ENCODE peak calls at places on chromosomes 16 and 17, in five cellular contexts. K is PC-9, H is body of pancreas, R is transverse colon, P is upper lobe of right lung. O is an unnamed sample. For H3K4me1, the result is how much of the 10 kb centered on the place peaks cover.

GRCh38 chr16:56669840-56670639 is 426 bp downstream of the MT1H start:
- DNase-seq in K (no peak), H (no peak), R (no peak), P (no peak), O (no peak)

GRCh38 chr17:41307647-41308046 is 1.5 kb downstream of the KRTAP16-1 start:
- DNase-seq in K (no peak), H (no peak), R (no peak), P (peak), O (no peak)

GRCh38 chr17:17433260-17433659 is 43.5 kb upstream of the MED9 start:
- DNase-seq in K (no peak), H (no peak), R (no peak), P (peak), O (no peak)

GRCh38 chr16:5015351-5015750 is 18.4 kb downstream of the NAGPA start:
- DNase-seq in K (no peak), H (no peak), R (no peak), P (no peak), O (no peak)

GRCh38 chr16:83835972-83836566 is 28.3 kb downstream of the HSBP1 start:
- DNase-seq in K (no peak), H (no peak), R (no peak), P (no peak), O (no peak)

GRCh38 chr16:6753553-6753952 is 579.1 kb upstream of the RBFOX1 start:
- DNase-seq in K (no peak), H (no peak), R (no peak), P (no peak), O (no peak)

GRCh38 chr17:29687601-29688000 is 64.9 kb upstream of the CORO6 start:
- DNase-seq in K (no peak), H (no peak), R (no peak), P (no peak), O (no peak)

GRCh38 chr16:27330542-27330941 is 16.8 kb downstream of the IL4R start:
- DNase-seq in K (no peak), H (peak), R (peak), P (peak), O (no peak)

GRCh38 chr17:67671492-67671891 is 46.2 kb upstream of the NOL11 start:
- DNase-seq in K (peak), H (no peak), R (no peak), P (no peak), O (no peak)

GRCh38 chr17:17435323-17435722 is 41.5 kb upstream of the MED9 start:
- DNase-seq in K (no peak), H (no peak), R (no peak), P (no peak), O (peak)

GRCh38 chr16:70380919-70381603 is 34.4 kb downstream of the DDX19A start:
- DNase-seq in K (peak), H (peak), R (peak), P (peak), O (peak)

GRCh38 chr16:28012031-28012445 is 51.5 kb downstream of the GSG1L start:
- DNase-seq in K (no peak), H (no peak), R (no peak), P (no peak), O (no peak)

GRCh38 chr17:79563237-79564013 is 47.4 kb downstream of the RBFOX3 start:
- DNase-seq in K (no peak), H (no peak), R (no peak), P (no peak), O (no peak)

GRCh38 chr17:2175294-2175628 is 120.4 kb downstream of the HIC1 start:
- DNase-seq in K (no peak), H (no peak), R (no peak), P (no peak), O (no peak)

GRCh38 chr17:61454932-61455753 is 2.9 kb downstream of the TBX4 start:
- DNase-seq in K (no peak), H (no peak), R (no peak), P (no peak), O (peak)

GRCh38 chr17:37220609-37220953 is 155.2 kb upstream of the C17orf78 start:
- DNase-seq in K (no peak), H (no peak), R (peak), P (no peak), O (peak)

GRCh38 chr16:31695667-31696066 is 168.0 kb downstream of the AHSP start:
- DNase-seq in K (no peak), H (no peak), R (no peak), P (no peak), O (no peak)

GRCh38 chr16:990516-991291 is 9.1 kb downstream of the SOX8 start:
- DNase-seq in K (no peak), H (no peak), R (no peak), P (no peak), O (no peak)

GRCh38 chr17:72837335-72837734 is 255.2 kb downstream of the SLC39A11 start:
- DNase-seq in K (no peak), H (no peak), R (no peak), P (no peak), O (no peak)

GRCh38 chr17:2292100-2292499 is 11.5 kb downstream of the SMG6 start:
- DNase-seq in K (no peak), H (no peak), R (no peak), P (no peak), O (no peak)

GRCh38 chr16:912684-913613 is 57.8 kb downstream of the LMF1 start:
- DNase-seq in K (no peak), H (peak), R (no peak), P (no peak), O (no peak)

GRCh38 chr17:61150686-61151299 is 248.8 kb upstream of the TBX2 start:
- DNase-seq in K (no peak), H (no peak), R (no peak), P (no peak), O (no peak)

GRCh38 chr16:81265658-81266451 is 27.4 kb downstream of the BCO1 start:
- DNase-seq in K (no peak), H (peak), R (peak), P (peak), O (no peak)

GRCh38 chr17:38893612-38894011 is 23.8 kb downstream of the LASP1 start:
- DNase-seq in K (no peak), H (no peak), R (peak), P (peak), O (no peak)

GRCh38 chr17:4806420-4806769 is 557 bp upstream of the PLD2 start:
- DNase-seq in K (no peak), H (peak), R (peak), P (no peak), O (no peak)

GRCh38 chr16:54430491-54431030 is 144.0 kb upstream of the IRX3 start:
- DNase-seq in K (no peak), H (no peak), R (no peak), P (no peak), O (peak)

GRCh38 chr16:2964416-2965223 is 545 bp downstream of the KREMEN2 start:
- DNase-seq in K (peak), H (peak), R (peak), P (no peak), O (peak)

GRCh38 chr16:17951273-17951845 is 385.2 kb downstream of the NPIPA8 start:
- DNase-seq in K (no peak), H (no peak), R (no peak), P (no peak), O (no peak)

GRCh38 chr17:76982408-76983074 is 114.3 kb downstream of the MGAT5B start:
- DNase-seq in K (no peak), H (no peak), R (no peak), P (no peak), O (no peak)

GRCh38 chr17:34619687-34620217 is 40.4 kb downstream of the TMEM132E start:
- DNase-seq in K (no peak), H (no peak), R (no peak), P (no peak), O (no peak)

GRCh38 chr17:76142044-76143041 is 1.3 kb upstream of the FOXJ1 start:
- DNase-seq in K (no peak), H (no peak), R (no peak), P (peak), O (no peak)

GRCh38 chr16:678858-679807 is 1.1 kb upstream of the STUB1 start:
- DNase-seq in K (peak), H (peak), R (peak), P (peak), O (peak)

GRCh38 chr17:66916946-66917345 is 47.6 kb upstream of the CACNG4 start:
- DNase-seq in K (no peak), H (no peak), R (no peak), P (no peak), O (no peak)

GRCh38 chr17:50684612-50685333 is 22.9 kb downstream of the ANKRD40 start:
- DNase-seq in K (peak), H (peak), R (peak), P (peak), O (peak)

GRCh38 chr17:36149296-36149820 is 27.1 kb downstream of the TBC1D3B start:
- DNase-seq in K (no peak), H (peak), R (no peak), P (no peak), O (no peak)

GRCh38 chr17:57541049-57541448 is 204.1 kb downstream of the CCDC182 start:
- DNase-seq in K (no peak), H (no peak), R (no peak), P (no peak), O (no peak)
- H3K4me1 ChIP-seq in K (under half), H (under half), R (under half), P (under half), O (under half)

GRCh38 chr17:48215583-48216139 is 108.1 kb downstream of the SNX11 start:
- DNase-seq in K (peak), H (no peak), R (peak), P (no peak), O (peak)
- TF ChIP-seq CTCF in K (peak), H (no peak), R (peak), P (peak), O (peak)

GRCh38 chr17:64250211-64250835 is 12.7 kb downstream of the TEX2 start:
- DNase-seq in K (no peak), H (peak), R (no peak), P (no peak), O (no peak)
- H3K4me1 ChIP-seq in K (under half), H (half or more), R (under half), P (under half), O (under half)

DNA sequence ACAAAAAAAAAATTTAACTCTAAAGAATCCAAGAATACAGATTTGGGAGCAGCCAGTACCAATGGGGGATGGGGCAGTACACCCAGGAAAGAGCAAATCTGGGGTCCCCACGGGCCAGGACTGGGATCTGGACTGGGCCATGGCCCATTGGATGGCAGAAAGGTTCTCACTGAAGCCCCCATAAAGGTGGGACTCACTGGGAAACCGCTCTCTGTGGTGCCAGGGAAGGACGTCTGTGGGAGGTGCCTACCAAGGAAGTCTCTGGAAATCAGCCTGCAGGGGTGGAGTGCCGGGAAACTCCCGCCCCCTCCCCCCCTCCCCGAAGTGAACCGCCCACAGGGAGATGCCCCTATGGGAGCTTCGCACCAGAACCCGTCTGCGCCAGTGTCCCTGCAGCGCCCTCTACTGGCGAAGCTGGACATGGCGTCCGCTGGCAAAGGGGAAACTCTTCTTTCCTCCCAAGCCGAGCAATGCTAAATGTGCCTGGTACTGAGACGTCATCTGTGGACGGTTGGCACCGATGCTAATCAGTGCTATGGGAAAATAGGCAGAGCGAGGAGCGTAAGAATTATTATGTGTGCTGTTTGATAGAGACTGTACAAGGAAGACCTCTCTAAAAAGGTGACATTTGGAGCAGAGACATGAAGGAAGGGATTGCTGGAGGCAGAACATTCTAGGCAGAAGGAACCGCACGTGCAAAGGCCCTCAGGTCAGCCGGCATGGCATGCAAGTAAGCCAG is 671.1 kb downstream of the WWOX start:
- DNase-seq in K (peak), H (peak), R (peak), P (peak), O (peak)
- TF ChIP-seq CTCF in K (peak), H (peak), R (peak), P (peak), O (peak)